ENCODE peak calls at places on chromosomes 5 and 9, in four cellular contexts. K, Z, I and O are unnamed samples.

GRCh38 chr9:98864257-98865180 is 57.0 kb downstream of the GALNT12 start:
- DNase-seq in Z (no peak), K (no peak), I (no peak), O (no peak)

GRCh38 chr9:89821081-89821480 is 216.3 kb downstream of the GADD45G start:
- DNase-seq in K (no peak), Z (no peak), I (no peak), O (no peak)

GRCh38 chr5:132493241-132493640 is 2.7 kb upstream of the IRF1 start:
- DNase-seq in Z (no peak), K (no peak), I (no peak), O (no peak)

GRCh38 chr5:56164371-56164770 is 68.8 kb downstream of the ANKRD55 start:
- DNase-seq in K (no peak), Z (no peak), I (no peak), O (peak)

GRCh38 chr5:60267907-60268306 is 374.4 kb upstream of the PDE4D start:
- DNase-seq in I (no peak), Z (no peak), K (no peak), O (no peak)

GRCh38 chr5:35438786-35439185 is 178.9 kb upstream of the SPEF2 start:
- DNase-seq in Z (no peak), I (no peak), K (no peak), O (no peak)

GRCh38 chr5:111310713-111311620 is 86.8 kb downstream of the CAMK4 start:
- DNase-seq in K (no peak), Z (no peak), I (no peak), O (no peak)

GRCh38 chr9:65409471-65409980 is 124.5 kb upstream of the FOXD4L5 start:
- DNase-seq in I (no peak), K (no peak), Z (no peak), O (no peak)

GRCh38 chr5:143562935-143563334 is 159.4 kb upstream of the NR3C1 start:
- DNase-seq in I (no peak), K (no peak), Z (peak), O (no peak)

GRCh38 chr5:177389368-177390169 is 5.3 kb downstream of the SLC34A1 start:
- DNase-seq in I (peak), Z (peak), K (no peak), O (no peak)

DNA sequence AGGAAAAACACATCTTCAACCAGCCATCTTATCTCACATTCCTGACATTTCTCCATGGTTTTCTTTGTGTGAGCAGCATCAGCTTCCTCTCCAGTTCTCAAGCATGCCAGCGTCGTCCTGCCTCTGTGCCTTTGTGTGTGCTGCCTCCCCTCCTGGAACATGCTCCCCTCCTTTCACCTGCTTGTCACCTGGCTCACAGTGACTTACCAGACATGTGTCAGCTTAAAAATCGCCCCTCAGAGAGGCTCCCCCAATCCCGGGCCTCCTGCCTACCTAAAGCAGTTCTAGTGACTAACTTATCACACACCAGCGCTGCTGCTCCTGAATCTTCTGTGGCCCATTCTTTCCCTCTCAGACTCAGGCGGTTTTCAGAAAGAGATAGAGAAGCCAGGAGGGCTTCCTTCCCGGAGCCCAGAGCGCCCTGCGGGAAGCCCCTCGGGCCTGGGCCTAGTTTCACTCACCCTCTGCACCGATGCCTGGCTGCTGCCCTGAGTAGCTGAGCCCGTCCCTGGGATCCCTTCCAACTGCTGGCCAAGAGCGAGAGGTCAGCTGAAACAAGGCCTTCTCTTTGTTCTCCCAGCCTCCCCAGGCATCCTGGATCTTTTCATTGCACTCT is 51.1 kb upstream of the MVB12B start:
- DNase-seq in Z (no peak), I (no peak), K (no peak), O (peak)
- TF ChIP-seq ELF1 in Z (no peak), I (no peak), K (no peak), O (no peak)

GRCh38 chr5:53937467-53937866 is 372.9 kb downstream of the ARL15 start:
- DNase-seq in K (no peak), I (no peak), Z (no peak), O (no peak)

GRCh38 chr5:53929596-53929995 is 369.2 kb downstream of the NDUFS4 start:
- DNase-seq in I (no peak), Z (no peak), K (no peak), O (no peak)

GRCh38 chr5:53930457-53930856 is 370.0 kb downstream of the NDUFS4 start:
- DNase-seq in Z (no peak), I (no peak), K (no peak), O (no peak)

GRCh38 chr5:53936481-53937352 is 373.7 kb downstream of the ARL15 start:
- DNase-seq in Z (no peak), I (no peak), K (no peak), O (peak)

GRCh38 chr5:53934126-53934856 is 373.9 kb downstream of the NDUFS4 start:
- DNase-seq in Z (no peak), I (no peak), K (no peak), O (no peak)
- TF ChIP-seq ELF1 in Z (no peak), I (no peak), K (no peak), O (no peak)

GRCh38 chr9:33162721-33163311 is 4.3 kb downstream of the B4GALT1 start:
- DNase-seq in Z (peak), K (no peak), I (no peak), O (no peak)

GRCh38 chr9:33165263-33166151 is 1.6 kb downstream of the B4GALT1 start:
- DNase-seq in I (no peak), K (peak), Z (peak), O (no peak)

GRCh38 chr9:33166263-33167083 is 663 bp downstream of the B4GALT1 start:
- DNase-seq in K (peak), Z (no peak), I (no peak), O (peak)

GRCh38 chr9:33163433-33164137 is 3.6 kb downstream of the B4GALT1 start:
- DNase-seq in Z (no peak), K (no peak), I (no peak), O (no peak)

DNA sequence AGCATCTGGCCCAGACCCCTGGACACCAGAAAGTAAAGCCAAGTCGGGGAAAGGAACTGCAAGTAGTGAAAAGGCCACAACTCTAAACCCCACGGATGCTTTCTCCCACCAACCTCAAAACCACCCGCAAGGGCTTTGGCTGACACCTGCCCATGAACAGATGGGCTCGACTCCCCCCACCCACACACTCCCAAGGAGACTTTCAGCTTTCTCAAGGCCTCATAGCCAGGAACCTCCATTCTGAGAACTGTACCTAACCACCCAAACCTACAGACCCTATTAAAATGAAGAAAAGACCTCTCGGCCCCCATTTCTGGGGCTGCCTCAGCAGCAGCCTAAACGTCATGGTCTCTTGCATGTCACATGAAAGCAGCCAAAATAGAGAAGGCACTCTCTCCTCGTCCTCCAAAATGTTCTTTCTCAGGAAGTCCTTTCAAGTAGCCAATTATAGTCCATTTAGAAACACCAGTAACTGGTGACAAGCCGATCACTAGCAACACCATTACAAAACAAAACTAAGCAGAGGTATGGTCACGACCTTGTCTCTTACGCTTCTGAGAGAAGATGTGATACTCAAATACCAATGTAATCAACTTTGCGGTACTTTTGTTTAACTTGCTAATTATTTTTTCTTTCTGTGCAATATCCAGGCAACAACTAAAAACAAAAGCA is 2.9 kb downstream of the B4GALT1 start:
- DNase-seq in Z (no peak), K (no peak), I (no peak), O (no peak)
- TF ChIP-seq ELF1 in Z (no peak), K (no peak), I (no peak), O (no peak)

GRCh38 chr5:65718576-65719310 is 3.2 kb downstream of the SGTB start:
- DNase-seq in I (no peak), K (no peak), Z (no peak), O (no peak)

GRCh38 chr5:65722575-65723424 is 795 bp downstream of the NLN start:
- DNase-seq in Z (peak), K (no peak), I (peak), O (peak)

GRCh38 chr5:65721775-65722574 is at the start of the genes NLN and SGTB:
- DNase-seq in K (peak), Z (peak), I (peak), O (peak)

GRCh38 chr5:65721050-65721774 is 697 bp downstream of the SGTB start:
- DNase-seq in I (no peak), K (peak), Z (peak), O (peak)
- TF ChIP-seq ELF1 in I (no peak), K (no peak), Z (no peak), O (no peak)